ENCODE peak calls at places on chromosomes 5 and 9, in seven cellular contexts. M is GM23338; Q is heart left ventricle; V is HCT116; X is breast epithelium; W is CD4-positive, alpha-beta memory T cell; F is mesendoderm. J is an unnamed sample.
A peak's percentile ranks its signal among the peaks of the same experiment; 100 is the strongest.

GRCh38 chr9:126549246-126550006 is 64.3 kb upstream of the LMX1B start:
- DNase-seq in Q (no peak), F (no peak), X (no peak), M (no peak), W (no peak), V (no peak), J (no peak)

GRCh38 chr9:132519033-132519432 is 63.4 kb upstream of the BARHL1 start:
- DNase-seq in X (no peak), V (no peak), W (no peak), M (no peak), Q (no peak), F (no peak), J (no peak)

GRCh38 chr5:125083932-125084331 is 337.5 kb upstream of the ZNF608 start:
- DNase-seq in X (no peak), M (no peak), F (no peak), Q (no peak), V (no peak), W (no peak), J (no peak)

GRCh38 chr9:133122935-133123611 is 2.0 kb upstream of the RALGDS start:
- DNase-seq in V (no peak), M (peak; percentile 29), W (no peak), X (peak; percentile 48), F (peak; percentile 53), Q (no peak), J (no peak)

GRCh38 chr5:22938373-22938772 is 85.2 kb upstream of the CDH12 start:
- DNase-seq in W (no peak), Q (no peak), V (no peak), M (no peak), F (no peak), X (no peak), J (no peak)

GRCh38 chr5:31393126-31393525 is 138.8 kb downstream of the DROSHA start:
- DNase-seq in M (no peak), X (no peak), V (no peak), Q (no peak), F (no peak), W (no peak), J (no peak)

GRCh38 chr9:122394265-122395242 is 23.7 kb downstream of the PTGS1 start:
- DNase-seq in V (no peak), Q (peak; percentile 75), M (no peak), X (no peak), F (no peak), W (no peak), J (peak; percentile 77)

GRCh38 chr5:101532430-101532829 is 629.3 kb upstream of the ST8SIA4 start:
- DNase-seq in M (no peak), W (no peak), Q (no peak), V (no peak), F (no peak), X (no peak), J (no peak)

GRCh38 chr5:88269222-88269771 is 652 bp upstream of the TMEM161B start:
- DNase-seq in W (peak; percentile 37), V (no peak), M (peak; percentile 46), Q (no peak), X (no peak), F (no peak), J (no peak)

GRCh38 chr5:137036630-137037029 is 462.5 kb downstream of the SPOCK1 start:
- DNase-seq in V (no peak), F (peak; percentile 97), W (no peak), Q (no peak), X (no peak), M (peak; percentile 72), J (no peak)

GRCh38 chr9:73565833-73566465 is 414.3 kb downstream of the ANXA1 start:
- DNase-seq in W (no peak), V (no peak), F (peak; percentile 76), X (no peak), M (peak; percentile 73), Q (no peak), J (no peak)

GRCh38 chr9:109417054-109417453 is 81.1 kb downstream of the PTPN3 start:
- DNase-seq in V (no peak), M (no peak), Q (no peak), F (no peak), X (no peak), W (no peak), J (no peak)

GRCh38 chr9:71604197-71605063 is 163.9 kb downstream of the CEMIP2 start:
- DNase-seq in Q (peak; percentile 78), X (peak; percentile 28), V (peak; percentile 37), F (peak; percentile 72), W (peak; percentile 73), M (peak; percentile 91), J (no peak)

GRCh38 chr5:93675458-93676450 is 65.6 kb downstream of the POU5F2 start:
- DNase-seq in F (no peak), X (no peak), M (no peak), Q (no peak), W (no peak), V (no peak), J (no peak)

GRCh38 chr9:93185261-93186150 is 1.6 kb downstream of the WNK2 start:
- DNase-seq in V (no peak), W (no peak), Q (peak; percentile 29), X (no peak), F (peak; percentile 18), M (peak; percentile 75), J (no peak)

DNA sequence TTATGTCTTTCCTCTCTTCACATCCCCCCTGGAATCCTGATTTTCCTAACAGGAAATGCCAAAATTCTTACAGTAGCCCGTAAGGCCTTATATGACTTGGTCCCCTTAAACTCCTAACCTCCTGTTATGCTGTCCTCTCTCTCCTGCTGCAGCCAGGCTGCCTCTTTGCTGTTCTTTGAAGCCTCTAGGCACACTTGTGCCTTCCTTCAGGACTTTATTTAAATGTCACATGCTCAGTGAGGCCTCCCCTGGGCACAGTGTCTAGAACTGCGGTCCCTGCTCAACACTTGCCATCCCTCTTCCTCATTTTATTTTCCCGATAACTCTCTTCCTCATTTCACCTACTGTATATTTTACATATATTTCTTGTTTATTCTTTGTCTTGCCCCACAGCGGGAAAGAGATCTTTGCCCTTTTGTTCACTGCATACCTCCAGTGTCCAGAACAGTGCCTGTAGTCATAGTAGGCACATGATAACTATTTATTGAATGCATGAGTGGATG is 5.5 kb upstream of the SHB start:
- DNase-seq in W (no peak), X (no peak), M (no peak), Q (no peak), V (no peak), F (no peak), J (no peak)
- H3K4me3 ChIP-seq in W (no peak overlapping the region), X (no peak overlapping the region), M (no peak overlapping the region), Q (no peak overlapping the region), V (no peak overlapping the region), F (no peak overlapping the region), J (no peak overlapping the region)

GRCh38 chr5:157594237-157594636 is 18.7 kb upstream of the ADAM19 start:
- DNase-seq in F (no peak), Q (no peak), M (no peak), X (no peak), V (no peak), W (no peak), J (no peak)
- H3K4me1 ChIP-seq in F (no peaks in the 10 kb centered on the region), Q (peaks cover 12% of the 10 kb centered on the region), M (no peaks in the 10 kb centered on the region), X (no peaks in the 10 kb centered on the region), V (no peaks in the 10 kb centered on the region), W (peaks cover 72% of the 10 kb centered on the region), J (no peaks in the 10 kb centered on the region)

DNA sequence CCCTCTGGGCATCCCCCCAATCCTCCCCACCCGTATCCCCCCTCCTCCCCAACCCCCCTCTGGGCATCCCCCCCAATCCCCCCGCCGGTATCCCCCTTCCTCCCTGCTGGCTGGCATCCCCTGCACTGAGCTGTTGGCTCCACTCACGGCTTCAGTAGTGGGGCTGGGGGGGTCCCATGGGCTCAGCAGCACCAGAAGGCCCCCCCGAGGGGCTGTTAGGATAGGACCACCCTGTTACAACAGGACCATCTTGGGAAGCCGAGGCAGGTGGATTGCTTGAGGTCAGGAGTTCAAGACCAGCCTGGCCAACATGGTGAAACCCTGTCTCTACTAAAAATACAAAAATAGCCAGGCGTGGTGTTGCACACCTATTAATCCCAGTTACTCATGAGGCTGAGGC is 42.4 kb downstream of the EXD3 start:
- DNase-seq in M (no peak), W (no peak), Q (peak; percentile 15), V (no peak), F (no peak), X (no peak), J (no peak)
- H3K4me3 ChIP-seq in M (no peak overlapping the region), W (no peak overlapping the region), Q (no peak overlapping the region), V (no peak overlapping the region), F (no peak overlapping the region), X (no peak overlapping the region), J (no peak overlapping the region)

DNA sequence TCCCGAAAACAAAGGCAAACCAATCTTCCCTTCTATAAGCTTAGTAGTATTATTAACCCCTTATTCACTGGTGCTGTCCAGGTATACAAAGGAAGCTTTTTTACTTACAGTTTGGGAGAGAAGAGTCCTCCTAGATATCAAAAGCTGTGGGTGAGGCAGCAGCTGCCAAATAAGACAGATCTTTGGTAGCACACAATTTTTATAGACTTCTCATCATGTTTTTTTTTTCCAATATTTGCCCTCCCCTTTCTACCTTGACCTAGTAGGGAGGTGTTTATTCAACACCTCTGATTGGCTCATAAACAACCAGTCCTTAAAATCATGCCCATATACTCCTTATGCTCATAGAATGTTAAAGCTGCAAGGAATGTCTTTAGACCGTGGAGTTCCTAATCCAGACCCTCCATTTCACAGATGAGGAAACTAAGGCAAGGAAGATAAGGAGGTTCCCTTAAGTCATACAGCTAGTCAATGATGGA is at the start of gene ALDOB:
- DNase-seq in W (no peak), Q (no peak), X (no peak), F (no peak), M (no peak), V (no peak), J (no peak)
- H3K4me1 ChIP-seq in W (no peaks in the 10 kb centered on the region), Q (no peaks in the 10 kb centered on the region), X (no peaks in the 10 kb centered on the region), F (no peaks in the 10 kb centered on the region), M (no peaks in the 10 kb centered on the region), V (no peaks in the 10 kb centered on the region), J (no peaks in the 10 kb centered on the region)

DNA sequence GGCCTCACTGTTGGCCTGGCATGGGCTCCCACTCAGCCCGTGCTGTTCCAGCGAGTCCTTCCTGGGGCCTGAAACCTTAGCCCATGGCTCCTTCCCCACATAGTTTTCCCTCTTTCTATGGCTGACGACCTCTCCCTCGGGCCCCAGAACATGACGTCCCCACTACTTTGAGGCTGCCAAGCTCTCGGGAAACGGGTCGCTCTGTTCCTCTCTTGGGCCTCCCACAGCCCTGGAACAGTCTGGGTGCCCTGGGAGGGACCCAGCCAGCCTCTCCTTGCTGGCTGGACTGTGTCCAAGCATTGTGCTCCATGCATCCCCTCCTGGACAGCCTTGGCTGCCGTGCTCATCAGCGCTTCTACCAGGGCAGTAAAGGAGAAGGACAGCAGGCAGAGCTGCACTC is 118.3 kb downstream of the SYK start:
- DNase-seq in X (peak; percentile 87), V (no peak), W (no peak), M (no peak), Q (peak; percentile 86), F (no peak), J (no peak)
- H3K4me3 ChIP-seq in X (no peak overlapping the region), V (no peak overlapping the region), W (no peak overlapping the region), M (no peak overlapping the region), Q (no peak overlapping the region), F (no peak overlapping the region), J (no peak overlapping the region)